ENCODE peak calls at places on chromosomes 5 and 9, in seven cellular contexts. K, S, T, R, Z, A and P are unnamed samples.

GRCh38 chr9:90142580-90142979 is 500.0 kb downstream of the DIRAS2 start:
- DNase-seq in K (peak; percentile 61), S (peak; percentile 51), T (peak; percentile 67), R (peak; percentile 65), Z (peak; percentile 6), A (no peak), P (peak; percentile 36)

GRCh38 chr5:156380846-156381245 is 53.9 kb downstream of the SGCD start:
- DNase-seq in K (no peak), S (no peak), T (no peak), R (no peak), Z (no peak), A (no peak), P (no peak)

GRCh38 chr5:167753725-167754490 is 537.5 kb upstream of the WWC1 start:
- DNase-seq in K (no peak), S (no peak), T (no peak), R (no peak), Z (no peak), A (no peak), P (no peak)

GRCh38 chr9:135440620-135441019 is 39.0 kb upstream of the PPP1R26 start:
- DNase-seq in K (no peak), S (no peak), T (peak; percentile 72), R (no peak), Z (no peak), A (no peak), P (no peak)

GRCh38 chr5:64790210-64790609 is 21.5 kb downstream of the CWC27 start:
- DNase-seq in K (no peak), S (no peak), T (no peak), R (no peak), Z (no peak), A (no peak), P (no peak)

GRCh38 chr9:77820293-77820954 is 172.3 kb upstream of the GNA14 start:
- DNase-seq in K (no peak), S (peak; percentile 74), T (no peak), R (peak; percentile 67), Z (no peak), A (no peak), P (no peak)

GRCh38 chr9:14593406-14593805 is 99.8 kb downstream of the ZDHHC21 start:
- DNase-seq in K (no peak), S (no peak), T (no peak), R (no peak), Z (no peak), A (no peak), P (no peak)

GRCh38 chr5:14816999-14817761 is 54.4 kb downstream of the ANKH start:
- DNase-seq in K (no peak), S (peak; percentile 94), T (no peak), R (no peak), Z (no peak), A (no peak), P (no peak)

GRCh38 chr9:4832786-4833579 is 40.2 kb downstream of the RCL1 start:
- DNase-seq in K (no peak), S (peak; percentile 98), T (no peak), R (no peak), Z (no peak), A (no peak), P (no peak)

GRCh38 chr5:65262094-65262493 is 219.6 kb downstream of the ADAMTS6 start:
- DNase-seq in K (no peak), S (peak; percentile 15), T (no peak), R (no peak), Z (no peak), A (no peak), P (no peak)

GRCh38 chr9:125889122-125889523 is 141.9 kb downstream of the PBX3 start:
- DNase-seq in K (peak; percentile 11), S (peak; percentile 2), T (no peak), R (no peak), Z (peak; percentile 18), A (no peak), P (no peak)

GRCh38 chr5:103774736-103775135 is 212.1 kb upstream of the NUDT12 start:
- DNase-seq in K (no peak), S (peak; percentile 39), T (no peak), R (no peak), Z (no peak), A (no peak), P (no peak)

GRCh38 chr9:135299651-135300345 is 179.8 kb upstream of the PPP1R26 start:
- DNase-seq in K (no peak), S (no peak), T (no peak), R (no peak), Z (no peak), A (no peak), P (no peak)

GRCh38 chr9:438066-438465 is 223.4 kb downstream of the DOCK8 start:
- DNase-seq in K (no peak), S (peak; percentile 11), T (no peak), R (no peak), Z (no peak), A (no peak), P (no peak)

GRCh38 chr9:116345393-116345792 is 191.8 kb downstream of the PAPPA start:
- DNase-seq in K (no peak), S (no peak), T (no peak), R (no peak), Z (no peak), A (no peak), P (no peak)

GRCh38 chr9:101398930-101399640 is 434 bp downstream of the ZNF189 start:
- DNase-seq in K (no peak), S (no peak), T (peak; percentile 10), R (peak; percentile 13), Z (no peak), A (no peak), P (no peak)

GRCh38 chr5:73160239-73160671 is 12.7 kb upstream of the TMEM174 start:
- DNase-seq in K (no peak), S (peak; percentile 7), T (peak; percentile 91), R (peak; percentile 71), Z (peak; percentile 56), A (no peak), P (no peak)

GRCh38 chr5:10615693-10616092 is 51.8 kb downstream of the ANKRD33B start:
- DNase-seq in K (no peak), S (no peak), T (no peak), R (no peak), Z (no peak), A (no peak), P (no peak)

GRCh38 chr9:120478208-120478607 is 101.8 kb downstream of the CDK5RAP2 start:
- DNase-seq in K (no peak), S (no peak), T (no peak), R (peak; percentile 44), Z (no peak), A (no peak), P (no peak)

GRCh38 chr5:73126381-73126780 is 6.0 kb downstream of the TMEM171 start:
- DNase-seq in K (no peak), S (no peak), T (no peak), R (no peak), Z (no peak), A (no peak), P (no peak)

GRCh38 chr5:66963559-66963971 is 233.0 kb downstream of the CD180 start:
- DNase-seq in K (no peak), S (no peak), T (no peak), R (no peak), Z (no peak), A (no peak), P (no peak)

GRCh38 chr5:96807099-96807654 is 568 bp downstream of the ERAP1 start:
- DNase-seq in K (peak; percentile 64), S (peak; percentile 35), T (peak; percentile 62), R (peak; percentile 72), Z (peak; percentile 76), A (peak; percentile 60), P (peak; percentile 70)

DNA sequence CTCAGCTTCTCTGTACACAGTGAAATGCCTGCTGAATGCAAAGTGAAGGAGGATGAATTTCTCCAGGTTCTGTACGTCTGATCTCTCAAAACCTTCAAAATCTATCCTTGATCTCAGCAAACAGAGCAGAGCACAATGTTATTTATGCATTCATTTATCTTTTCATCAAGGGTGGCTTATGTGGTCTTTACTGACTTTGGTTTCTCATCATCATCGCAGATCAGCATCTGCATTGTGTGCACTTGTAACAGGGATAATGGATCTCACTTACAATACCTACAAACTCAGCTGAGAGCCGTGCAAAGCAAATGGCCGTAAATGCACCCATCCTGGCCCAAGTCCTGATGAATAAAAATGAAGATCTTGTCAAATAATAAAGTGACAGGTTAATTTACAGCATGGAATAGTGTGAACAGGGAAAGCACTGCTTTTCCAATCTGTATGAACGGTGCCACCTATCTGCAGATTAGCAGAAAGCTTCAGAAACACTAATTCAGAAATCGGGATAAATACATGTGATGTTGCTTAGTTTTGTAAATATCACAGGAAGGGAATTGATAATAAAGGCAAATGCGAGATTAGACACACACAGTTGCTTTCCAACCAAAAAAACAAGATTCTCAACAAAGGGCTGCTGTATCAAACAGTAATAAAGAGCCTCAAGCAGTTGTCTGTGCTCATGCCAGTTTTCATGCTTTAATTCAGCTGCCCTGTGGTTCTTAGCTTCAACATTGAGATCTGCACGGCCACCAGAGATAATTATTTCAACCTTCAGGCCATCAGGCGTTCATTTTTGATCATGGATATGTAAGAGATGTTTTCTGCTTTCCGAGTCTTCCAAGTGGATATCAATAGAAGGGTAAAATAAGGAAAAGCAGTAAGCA is 153.3 kb upstream of the POU5F2 start:
- DNase-seq in K (no peak), S (peak; percentile 10), T (no peak), R (peak; percentile 9), Z (no peak), A (no peak), P (no peak)
- TF ChIP-seq CTCF in K (no peak), S (peak; percentile 55), T (peak; percentile 27), R (peak; percentile 39), Z (peak; percentile 45), A (peak; percentile 42), P (peak; percentile 41)

GRCh38 chr5:98163796-98164493 is 609.5 kb upstream of the RGMB start:
- DNase-seq in K (no peak), S (peak; percentile 7), T (no peak), R (no peak), Z (no peak), A (no peak), P (no peak)
- TF ChIP-seq CTCF in K (no peak), S (no peak), T (no peak), R (no peak), Z (no peak), A (no peak), P (no peak)

GRCh38 chr5:31638748-31639418 is at the start of gene PDZD2:
- DNase-seq in K (peak; percentile 79), S (peak; percentile 42), T (peak; percentile 74), R (peak; percentile 73), Z (peak; percentile 68), A (peak; percentile 78), P (peak; percentile 84)
- TF ChIP-seq CTCF in K (no peak), S (peak; percentile 64), T (peak; percentile 51), R (peak; percentile 51), Z (peak; percentile 66), A (peak; percentile 55), P (peak; percentile 43)

DNA sequence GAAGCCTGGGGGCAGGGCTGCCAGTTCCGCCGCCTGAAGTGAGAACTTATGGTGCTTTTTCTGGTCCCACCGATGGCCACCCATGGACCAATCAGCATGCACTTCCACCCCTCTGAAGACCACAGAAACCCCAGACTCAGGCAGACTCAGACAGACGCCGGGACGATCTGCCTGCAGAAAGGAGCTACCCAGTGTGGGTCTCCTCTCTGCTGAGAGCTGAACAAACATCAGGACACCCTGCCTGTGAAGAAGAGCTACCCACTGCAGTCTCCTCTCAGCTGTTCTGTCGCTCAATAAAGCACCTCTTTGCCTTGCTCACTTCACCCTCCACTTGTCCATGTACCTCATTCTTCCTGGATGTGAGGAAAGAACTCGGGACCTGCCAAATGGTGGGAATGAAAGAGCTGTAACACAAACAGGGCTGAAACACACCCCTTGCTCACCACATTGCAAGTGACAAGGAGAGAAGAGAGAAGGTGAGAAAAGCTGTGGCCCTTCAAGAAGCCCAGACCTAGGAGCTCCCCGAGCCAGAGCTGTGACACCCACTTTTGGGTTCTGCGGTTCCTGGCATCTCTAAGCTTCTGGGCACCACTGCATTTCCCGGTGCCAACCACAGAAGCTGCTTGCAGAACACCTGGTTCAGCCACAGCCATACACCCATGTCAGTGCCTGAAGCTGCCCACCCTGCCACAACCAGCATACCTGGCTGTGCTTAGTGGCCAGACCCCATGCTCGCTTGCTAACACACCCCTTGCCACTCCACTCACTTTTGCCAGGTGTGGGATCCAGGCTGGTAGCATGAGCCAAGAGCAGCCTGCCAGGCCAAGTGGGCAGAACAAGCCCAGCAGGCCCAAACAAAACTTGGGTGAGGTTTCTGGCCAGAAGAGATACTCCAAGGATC is 114.3 kb upstream of the TSLP start:
- DNase-seq in K (no peak), S (no peak), T (no peak), R (no peak), Z (no peak), A (no peak), P (no peak)
- TF ChIP-seq CTCF in K (no peak), S (no peak), T (no peak), R (no peak), Z (no peak), A (no peak), P (no peak)